ENCODE peak calls at places on chromosomes 2 and 18, in six cellular contexts. V is trophoblast cell, Q is H9, P is mesenchymal stem cell, U is H1, H is IMR-90. S is an unnamed sample.

GRCh38 chr2:58055027-58055786 is 8.6 kb downstream of the VRK2 start:
- DNase-seq in Q (no peak), H (no peak), P (no peak), V (no peak), U (no peak), S (no peak)

GRCh38 chr2:205835251-205835900 is 153.1 kb downstream of the NRP2 start:
- DNase-seq in V (no peak), Q (no peak), U (peak; percentile 33), H (no peak), P (peak; percentile 5), S (no peak)

GRCh38 chr18:28588884-28589549 is 412.1 kb upstream of the CDH2 start:
- DNase-seq in H (peak; percentile 18), P (peak; percentile 9), Q (no peak), U (no peak), V (no peak), S (no peak)

GRCh38 chr2:215609089-215610032 is 173.5 kb upstream of the FN1 start:
- DNase-seq in H (peak; percentile 81), U (no peak), V (peak; percentile 88), Q (no peak), P (peak; percentile 73), S (no peak)

GRCh38 chr2:25903216-25903776 is 25.0 kb upstream of the ASXL2 start:
- DNase-seq in P (no peak), H (no peak), Q (no peak), V (no peak), U (no peak), S (no peak)

GRCh38 chr2:167057461-167057860 is 169.2 kb downstream of the XIRP2 start:
- DNase-seq in H (peak; percentile 69), P (no peak), V (no peak), Q (no peak), U (no peak), S (no peak)

GRCh38 chr18:31643003-31643402 is 41.4 kb downstream of the B4GALT6 start:
- DNase-seq in U (no peak), P (no peak), H (peak; percentile 20), Q (no peak), V (peak; percentile 49), S (no peak)

GRCh38 chr2:95380731-95381130 is 21.8 kb upstream of the FAHD2A start:
- DNase-seq in V (no peak), Q (no peak), P (no peak), H (no peak), U (no peak), S (no peak)

GRCh38 chr18:210780-211179 is 52.4 kb downstream of the USP14 start:
- DNase-seq in U (no peak), P (no peak), H (no peak), Q (no peak), V (no peak), S (no peak)

GRCh38 chr2:141601511-141602152 is 529.2 kb downstream of the LRP1B start:
- DNase-seq in P (no peak), V (no peak), H (no peak), U (no peak), Q (no peak), S (no peak)

DNA sequence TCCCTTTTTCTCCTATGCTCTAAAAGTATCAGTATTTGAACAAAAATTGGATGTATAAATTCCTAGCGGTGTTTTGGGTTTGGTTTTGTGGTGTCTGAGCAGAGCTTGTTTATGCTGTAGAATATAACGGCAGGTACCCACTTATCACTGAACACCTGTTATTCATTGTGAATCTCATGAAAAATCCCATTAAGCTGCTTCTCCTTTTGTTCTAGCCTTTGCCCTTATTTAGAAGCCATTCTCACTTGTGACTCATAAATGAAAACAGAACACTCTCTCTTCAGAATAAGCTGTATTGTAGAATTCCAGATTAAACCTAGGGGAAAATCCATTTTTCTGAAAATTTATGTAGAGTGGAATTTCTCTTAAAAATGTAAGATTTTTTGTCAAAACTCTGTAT is 104.0 kb downstream of the PRPF40A start:
- DNase-seq in H (peak; percentile 41), P (no peak), U (no peak), V (no peak), Q (no peak), S (no peak)
- H3K9ac ChIP-seq in H (no peak overlapping the region), P (peak overlapping the region; percentile 14), U (no peak overlapping the region), V (no peak overlapping the region), Q (no peak overlapping the region), S (no peak overlapping the region)

DNA sequence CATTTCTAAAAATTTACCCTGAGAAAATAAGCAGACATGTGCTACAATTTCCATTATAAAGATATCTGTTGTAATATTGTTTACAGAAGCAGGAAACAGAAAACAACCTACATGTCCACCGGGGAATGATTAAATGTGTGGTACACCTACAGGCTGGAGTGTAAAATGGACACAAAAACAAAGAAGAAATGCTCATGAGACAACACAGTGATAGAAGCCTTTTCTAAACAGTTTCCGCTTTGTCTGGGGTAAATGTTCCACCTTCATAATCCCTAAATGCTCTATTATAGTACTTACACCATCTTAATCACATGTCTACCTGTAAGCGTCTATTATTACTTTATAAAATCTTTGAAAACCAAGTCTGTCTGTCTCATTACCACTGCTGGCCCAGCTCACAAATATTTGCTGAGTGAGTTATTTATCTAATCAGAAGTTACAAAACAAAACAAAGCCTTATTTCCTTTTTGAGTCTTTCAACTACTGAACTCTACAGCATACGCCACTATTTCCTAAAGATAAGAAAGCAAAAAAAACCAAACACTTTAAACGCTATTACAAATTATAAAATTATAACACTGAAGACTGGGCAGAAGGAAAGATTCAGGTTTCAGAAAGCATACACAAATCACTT is 95.3 kb downstream of the PIGN start:
- DNase-seq in U (no peak), P (no peak), H (no peak), V (no peak), Q (no peak), S (no peak)
- H2AFZ ChIP-seq in U (no peak overlapping the region), P (no peak overlapping the region), H (no peak overlapping the region), V (no peak overlapping the region), Q (no peak overlapping the region), S (no peak overlapping the region)

DNA sequence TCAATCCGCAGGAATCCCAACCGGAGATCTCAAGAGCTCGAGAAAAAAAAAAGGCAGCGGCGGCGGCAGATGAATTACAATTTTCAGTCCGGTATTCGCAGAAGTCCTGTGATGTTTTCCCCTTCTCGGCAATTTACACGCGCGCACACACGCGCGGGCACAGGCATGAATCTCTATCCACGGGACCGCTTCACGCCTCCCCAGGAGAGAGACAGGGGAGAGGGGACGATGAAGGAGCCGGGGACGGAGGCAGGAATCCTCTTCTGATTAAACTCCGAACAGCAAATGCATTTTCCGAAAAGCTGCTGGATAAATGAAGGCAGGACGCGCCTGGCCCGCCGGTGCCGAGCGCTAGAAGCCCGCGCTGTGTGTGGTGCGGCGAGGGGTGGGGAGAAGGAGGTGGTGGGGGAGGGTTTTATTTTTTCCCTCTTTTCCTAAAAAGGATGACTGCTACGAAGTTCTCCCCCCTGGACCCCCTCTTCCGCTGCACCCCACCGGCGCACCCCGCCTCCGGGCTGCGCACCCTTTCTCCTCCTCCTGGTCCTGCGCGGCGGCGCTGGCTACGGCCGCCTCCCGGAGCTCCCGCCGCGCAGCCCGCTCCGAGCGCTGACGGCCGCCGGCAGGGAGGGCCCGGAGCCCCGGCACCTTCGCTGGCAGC is at the start of gene BCL2:
- DNase-seq in Q (peak; percentile 42), H (peak; percentile 24), P (peak; percentile 50), U (peak; percentile 62), V (peak; percentile 52), S (no peak)
- H3K4ac ChIP-seq in Q (no peak within 1 kb of the TSS), H (peak within 1 kb of the TSS; percentile 47), P (peak within 1 kb of the TSS; percentile 38), U (no peak within 1 kb of the TSS), V (no peak within 1 kb of the TSS), S (peak within 1 kb of the TSS; percentile 86)

GRCh38 chr2:144674071-144674470 is 154.2 kb upstream of the ZEB2 start:
- DNase-seq in U (no peak), H (no peak), Q (no peak), P (no peak), V (no peak), S (no peak)

GRCh38 chr2:144678741-144679140 is 158.8 kb upstream of the ZEB2 start:
- DNase-seq in Q (no peak), H (no peak), P (no peak), U (no peak), V (no peak), S (no peak)

GRCh38 chr2:144671695-144672094 is 151.8 kb upstream of the ZEB2 start:
- DNase-seq in P (no peak), H (peak; percentile 25), U (no peak), Q (no peak), V (peak; percentile 16), S (no peak)

GRCh38 chr2:144675731-144676130 is 155.8 kb upstream of the ZEB2 start:
- DNase-seq in V (no peak), U (no peak), Q (no peak), P (no peak), H (no peak), S (no peak)

GRCh38 chr2:144675331-144675730 is 155.4 kb upstream of the ZEB2 start:
- DNase-seq in U (no peak), H (no peak), P (no peak), Q (no peak), V (no peak), S (no peak)
- H3K9ac ChIP-seq in U (no peak overlapping the region), H (no peak overlapping the region), P (no peak overlapping the region), Q (no peak overlapping the region), V (no peak overlapping the region), S (no peak overlapping the region)

GRCh38 chr2:199922856-199923255 is 11.8 kb downstream of the C2orf69 start:
- DNase-seq in U (no peak), V (peak; percentile 6), P (peak; percentile 37), H (no peak), Q (no peak), S (no peak)
- H2AFZ ChIP-seq in U (no peak overlapping the region), V (no peak overlapping the region), P (no peak overlapping the region), H (no peak overlapping the region), Q (no peak overlapping the region), S (no peak overlapping the region)

GRCh38 chr2:231370749-231371429 is 24.6 kb upstream of the B3GNT7 start:
- DNase-seq in U (peak; percentile 80), P (no peak), V (peak; percentile 50), H (no peak), Q (peak; percentile 89), S (no peak)
- H3K4ac ChIP-seq in U (peak overlapping the region; percentile 100), P (no peak overlapping the region), V (no peak overlapping the region), H (no peak overlapping the region), Q (peak overlapping the region; percentile 5), S (peak overlapping the region; percentile 30)

DNA sequence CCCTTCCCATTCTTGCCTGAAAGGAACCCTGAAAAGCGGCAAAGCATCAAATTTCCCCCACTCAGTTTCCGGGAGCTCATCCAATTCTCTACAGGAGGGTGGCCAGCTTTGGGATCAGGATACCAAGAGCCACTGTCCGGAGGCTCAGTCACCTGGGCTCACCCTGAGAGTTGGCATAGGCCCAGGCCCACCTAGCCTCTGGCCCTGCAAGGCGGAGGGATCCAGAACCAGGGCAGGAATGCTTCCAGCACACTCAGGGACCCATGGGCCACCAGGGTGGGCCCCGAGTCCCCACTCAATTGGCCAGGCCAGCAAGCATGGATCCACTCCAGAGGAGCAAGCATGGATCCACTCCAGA is 432.9 kb upstream of the MYT1L start:
- DNase-seq in V (no peak), H (no peak), U (no peak), Q (no peak), P (no peak), S (no peak)
- H3K9ac ChIP-seq in V (no peak overlapping the region), H (no peak overlapping the region), U (no peak overlapping the region), Q (no peak overlapping the region), P (no peak overlapping the region), S (no peak overlapping the region)

GRCh38 chr2:209431701-209432100 is 7.9 kb downstream of the MAP2 start:
- DNase-seq in P (no peak), Q (no peak), H (peak; percentile 9), U (no peak), V (peak; percentile 28), S (no peak)
- H2AFZ ChIP-seq in P (no peak overlapping the region), Q (no peak overlapping the region), H (no peak overlapping the region), U (peak overlapping the region; percentile 82), V (no peak overlapping the region), S (no peak overlapping the region)